ENCODE peak calls at places on chromosomes 4 and X, in five cellular contexts. One of them, this sample, is unnamed.
A peak's percentile ranks its signal among the peaks of the same experiment; 100 is the strongest.

GRCh38 chrX:74133156-74133796 is 170.7 kb upstream of the ZCCHC13 start:
- DNase-seq in heart left ventricle: no peak
- DNase-seq in type B pancreatic cell: no peak
- DNase-seq in ascending aorta: no peak
- DNase-seq in T follicular helper cell: no peak
- DNase-seq in this sample: no peak

GRCh38 chrX:50704987-50705386 is 109.0 kb downstream of the SHROOM4 start:
- DNase-seq in heart left ventricle: no peak
- DNase-seq in type B pancreatic cell: no peak
- DNase-seq in ascending aorta: no peak
- DNase-seq in T follicular helper cell: no peak
- DNase-seq in this sample: no peak

GRCh38 chrX:124001581-124001980 is 40.1 kb downstream of the STAG2 start:
- DNase-seq in heart left ventricle: no peak
- DNase-seq in type B pancreatic cell: no peak
- DNase-seq in ascending aorta: no peak
- DNase-seq in T follicular helper cell: no peak
- DNase-seq in this sample: no peak

GRCh38 chrX:144768540-144768939 is 478.8 kb upstream of the SPANXN1 start:
- DNase-seq in heart left ventricle: no peak
- DNase-seq in type B pancreatic cell: no peak
- DNase-seq in ascending aorta: no peak
- DNase-seq in T follicular helper cell: no peak
- DNase-seq in this sample: no peak

GRCh38 chr4:89410687-89411086 is 103.1 kb upstream of the GPRIN3 start:
- DNase-seq in heart left ventricle: no peak
- DNase-seq in type B pancreatic cell: no peak
- DNase-seq in ascending aorta: no peak
- DNase-seq in T follicular helper cell: no peak
- DNase-seq in this sample: no peak

GRCh38 chr4:1234811-1235292 is 14.1 kb downstream of the CTBP1 start:
- DNase-seq in heart left ventricle: no peak
- DNase-seq in type B pancreatic cell: no peak
- DNase-seq in ascending aorta: no peak
- DNase-seq in T follicular helper cell: no peak
- DNase-seq in this sample: no peak

GRCh38 chrX:39456894-39457600 is 640.7 kb downstream of the BCOR start:
- DNase-seq in heart left ventricle: no peak
- DNase-seq in type B pancreatic cell: no peak
- DNase-seq in ascending aorta: no peak
- DNase-seq in T follicular helper cell: no peak
- DNase-seq in this sample: no peak

GRCh38 chr4:7124643-7125442 is 57.0 kb upstream of the GRPEL1 start:
- DNase-seq in heart left ventricle: peak; percentile 45
- DNase-seq in type B pancreatic cell: no peak
- DNase-seq in ascending aorta: no peak
- DNase-seq in T follicular helper cell: no peak
- DNase-seq in this sample: no peak

GRCh38 chr4:129394635-129395034 is 298.7 kb downstream of the C4orf33 start:
- DNase-seq in heart left ventricle: no peak
- DNase-seq in type B pancreatic cell: no peak
- DNase-seq in ascending aorta: no peak
- DNase-seq in T follicular helper cell: no peak
- DNase-seq in this sample: no peak

GRCh38 chr4:121765941-121766538 is 1.1 kb upstream of the SMIM43 start:
- DNase-seq in heart left ventricle: no peak
- DNase-seq in type B pancreatic cell: no peak
- DNase-seq in ascending aorta: no peak
- DNase-seq in T follicular helper cell: no peak
- DNase-seq in this sample: no peak

GRCh38 chr4:2643555-2643954 is 107.1 kb downstream of the FAM193A start:
- DNase-seq in heart left ventricle: no peak
- DNase-seq in type B pancreatic cell: peak; percentile 52
- DNase-seq in ascending aorta: no peak
- DNase-seq in T follicular helper cell: no peak
- DNase-seq in this sample: no peak

GRCh38 chrX:149221246-149221645 is 283.9 kb downstream of the IDS start:
- DNase-seq in heart left ventricle: no peak
- DNase-seq in type B pancreatic cell: no peak
- DNase-seq in ascending aorta: no peak
- DNase-seq in T follicular helper cell: no peak
- DNase-seq in this sample: no peak

GRCh38 chr4:28921886-28922285 is 1798.3 kb upstream of the PCDH7 start:
- DNase-seq in heart left ventricle: no peak
- DNase-seq in type B pancreatic cell: no peak
- DNase-seq in ascending aorta: no peak
- DNase-seq in T follicular helper cell: no peak
- DNase-seq in this sample: no peak

GRCh38 chr4:143358923-143359694 is 22.4 kb downstream of the GAB1 start:
- DNase-seq in heart left ventricle: no peak
- DNase-seq in type B pancreatic cell: no peak
- DNase-seq in ascending aorta: no peak
- DNase-seq in T follicular helper cell: no peak
- DNase-seq in this sample: no peak

GRCh38 chr4:4762909-4763814 is 96.3 kb upstream of the MSX1 start:
- DNase-seq in heart left ventricle: no peak
- DNase-seq in type B pancreatic cell: peak; percentile 78
- DNase-seq in ascending aorta: no peak
- DNase-seq in T follicular helper cell: no peak
- DNase-seq in this sample: no peak

GRCh38 chrX:23643020-23643419 is 24.3 kb upstream of the PRDX4 start:
- DNase-seq in heart left ventricle: no peak
- DNase-seq in type B pancreatic cell: no peak
- DNase-seq in ascending aorta: no peak
- DNase-seq in T follicular helper cell: no peak
- DNase-seq in this sample: no peak

GRCh38 chrX:45070116-45071007 is 130.3 kb downstream of the DIPK2B start:
- DNase-seq in heart left ventricle: no peak
- DNase-seq in type B pancreatic cell: no peak
- DNase-seq in ascending aorta: no peak
- DNase-seq in T follicular helper cell: no peak
- DNase-seq in this sample: no peak

GRCh38 chr4:122826000-122826595 is 533 bp upstream of the FGF2 start:
- DNase-seq in heart left ventricle: no peak
- DNase-seq in type B pancreatic cell: no peak
- DNase-seq in ascending aorta: no peak
- DNase-seq in T follicular helper cell: no peak
- DNase-seq in this sample: no peak

GRCh38 chr4:158008551-158009218 is 164.1 kb downstream of the GASK1B start:
- DNase-seq in heart left ventricle: peak; percentile 48
- DNase-seq in type B pancreatic cell: no peak
- DNase-seq in ascending aorta: no peak
- DNase-seq in T follicular helper cell: no peak
- DNase-seq in this sample: no peak

GRCh38 chrX:64570204-64570603 is 175.0 kb upstream of the MTMR8 start:
- DNase-seq in heart left ventricle: no peak
- DNase-seq in type B pancreatic cell: no peak
- DNase-seq in ascending aorta: no peak
- DNase-seq in T follicular helper cell: no peak
- DNase-seq in this sample: no peak

GRCh38 chr4:126727461-126727860 is 905.3 kb upstream of the INTU start:
- DNase-seq in heart left ventricle: no peak
- DNase-seq in type B pancreatic cell: no peak
- DNase-seq in ascending aorta: no peak
- DNase-seq in T follicular helper cell: no peak
- DNase-seq in this sample: no peak

This sample was measured in nucleus accumbens.